ENCODE peak calls at places on chromosomes 1 and 21, in nine cellular contexts. H is thoracic aorta; O is activated T-helper 2 cell treated with anti-CD3 and anti-CD28 coated beads, Interferon-gamma antibody, Interleukin-2, Interleukin-4, amounts not matched to agents 10 μg/mL and 5 μg/mL and 100 μg/mL, durations not matched to agents 14 hours and 24 hours and 36 hours; D is HS-27A; G is stimulated activated CD8-positive, alpha-beta memory T cell treated with anti-CD3 and anti-CD28 coated beads, Interleukin-15, amount 100 ng/mL, for 24 hours; Z is NCI-H774; L is NCI-H510A treated with DMSO at 0.1 percent for 48 hours; W is OCI-LY7; X is lower lobe of right lung. M is an unnamed sample.

GRCh38 chr1:156154317-156154749 is 948 bp downstream of the SEMA4A start:
- DNase-seq in D (no peak), Z (no peak), O (peak; percentile 46), X (peak; percentile 84), W (peak; percentile 88), L (no peak), H (no peak), G (no peak), M (no peak)

GRCh38 chr1:54053745-54054437 is 483 bp downstream of the TCEANC2 start:
- DNase-seq in H (no peak), D (no peak), G (no peak), W (no peak), O (no peak), Z (no peak), L (no peak), X (no peak), M (no peak)

GRCh38 chr1:197042676-197043341 is 24.3 kb downstream of the F13B start:
- DNase-seq in Z (peak; percentile 63), W (no peak), D (no peak), H (no peak), O (no peak), G (no peak), L (peak; percentile 89), X (no peak), M (no peak)

GRCh38 chr1:213327318-213327667 is 276.3 kb downstream of the RPS6KC1 start:
- DNase-seq in D (peak; percentile 66), L (no peak), Z (no peak), W (no peak), G (no peak), H (no peak), O (no peak), X (peak; percentile 51), M (no peak)

GRCh38 chr21:43303240-43304178 is 123.4 kb downstream of the SIK1 start:
- DNase-seq in O (no peak), G (no peak), L (no peak), X (no peak), H (no peak), Z (no peak), D (no peak), W (no peak), M (no peak)

GRCh38 chr21:35942211-35943144 is 117.8 kb downstream of the SETD4 start:
- DNase-seq in Z (no peak), H (no peak), X (no peak), O (no peak), L (no peak), G (no peak), D (no peak), W (peak; percentile 43), M (no peak)

GRCh38 chr1:62682531-62682930 is 5.7 kb downstream of the DOCK7 start:
- DNase-seq in O (no peak), G (no peak), X (no peak), H (no peak), L (no peak), D (no peak), Z (no peak), W (no peak), M (no peak)

GRCh38 chr1:226882631-226883409 is 12.4 kb downstream of the PSEN2 start:
- DNase-seq in G (no peak), D (no peak), Z (no peak), L (no peak), H (no peak), O (peak; percentile 39), X (no peak), W (peak; percentile 72), M (no peak)